ENCODE peak calls at places on chromosomes 2 and 18, in eight cellular contexts. J, P, Y, M, U, I, N and X are unnamed samples.

GRCh38 chr18:64409511-64409910 is 260.6 kb upstream of the LINC00305 start:
- DNase-seq in J (no peak), P (no peak), Y (no peak), M (no peak), U (no peak), I (no peak), N (no peak), X (no peak)

GRCh38 chr2:191846787-191847620 is at the start of gene CAVIN2:
- DNase-seq in J (peak; percentile 61), P (peak; percentile 79), Y (peak; percentile 67), M (peak; percentile 49), U (no peak), I (peak; percentile 70), N (peak; percentile 71), X (no peak)

GRCh38 chr18:26546170-26546874 is 2.0 kb downstream of the KCTD1 start:
- DNase-seq in J (peak; percentile 47), P (no peak), Y (no peak), M (no peak), U (no peak), I (no peak), N (no peak), X (no peak)

GRCh38 chr2:72778410-72778809 is 47.4 kb downstream of the EXOC6B start:
- DNase-seq in J (peak; percentile 62), P (no peak), Y (no peak), M (no peak), U (no peak), I (no peak), N (no peak), X (no peak)

GRCh38 chr2:25161055-25161781 is 7.2 kb downstream of the POMC start:
- DNase-seq in J (peak; percentile 10), P (no peak), Y (peak; percentile 88), M (no peak), U (peak; percentile 45), I (peak; percentile 44), N (peak; percentile 76), X (peak; percentile 18)

GRCh38 chr2:50614056-50614455 is 417.9 kb downstream of the NRXN1 start:
- DNase-seq in J (peak; percentile 73), P (no peak), Y (no peak), M (no peak), U (no peak), I (no peak), N (no peak), X (no peak)

GRCh38 chr2:220034356-220035121 is 407.1 kb downstream of the SLC4A3 start:
- DNase-seq in J (peak; percentile 73), P (no peak), Y (no peak), M (no peak), U (no peak), I (no peak), N (no peak), X (no peak)

GRCh38 chr2:34912084-34912483 is 1313.0 kb upstream of the FAM98A start:
- DNase-seq in J (no peak), P (no peak), Y (no peak), M (no peak), U (no peak), I (no peak), N (no peak), X (no peak)

GRCh38 chr2:16943279-16943958 is 277.8 kb upstream of the CYRIA start:
- DNase-seq in J (no peak), P (no peak), Y (no peak), M (peak; percentile 19), U (no peak), I (no peak), N (no peak), X (no peak)

GRCh38 chr18:28086530-28087172 is 90.3 kb downstream of the CDH2 start:
- DNase-seq in J (peak; percentile 81), P (no peak), Y (no peak), M (no peak), U (no peak), I (no peak), N (no peak), X (no peak)

GRCh38 chr2:54768772-54769428 is 45.4 kb downstream of the EML6 start:
- DNase-seq in J (peak; percentile 18), P (no peak), Y (no peak), M (no peak), U (no peak), I (no peak), N (no peak), X (no peak)

GRCh38 chr2:77418537-77418936 is 103.6 kb downstream of the LRRTM4 start:
- DNase-seq in J (no peak), P (no peak), Y (no peak), M (no peak), U (no peak), I (no peak), N (no peak), X (no peak)

GRCh38 chr2:38603402-38604265 is 906 bp upstream of the HNRNPLL start:
- DNase-seq in J (peak; percentile 56), P (peak; percentile 86), Y (peak; percentile 89), M (peak; percentile 44), U (peak; percentile 79), I (peak; percentile 76), N (peak; percentile 78), X (no peak)

GRCh38 chr2:64447317-64448060 is 6.5 kb upstream of the LGALSL start:
- DNase-seq in J (peak; percentile 47), P (no peak), Y (no peak), M (no peak), U (no peak), I (no peak), N (no peak), X (no peak)

GRCh38 chr2:8162602-8163001 is 519.3 kb upstream of the ID2 start:
- DNase-seq in J (peak; percentile 38), P (no peak), Y (no peak), M (no peak), U (no peak), I (no peak), N (no peak), X (no peak)

GRCh38 chr2:21256006-21256405 is 132.2 kb downstream of the TDRD15 start:
- DNase-seq in J (no peak), P (no peak), Y (no peak), M (peak; percentile 59), U (no peak), I (no peak), N (no peak), X (peak; percentile 6)

GRCh38 chr2:27494284-27494943 is 586 bp downstream of the FNDC4 start:
- DNase-seq in J (peak; percentile 64), P (peak; percentile 83), Y (no peak), M (peak; percentile 63), U (no peak), I (no peak), N (peak; percentile 18), X (no peak)

GRCh38 chr18:51149605-51150429 is 47.7 kb downstream of the MEX3C start:
- DNase-seq in J (peak; percentile 57), P (no peak), Y (no peak), M (no peak), U (no peak), I (no peak), N (no peak), X (no peak)

GRCh38 chr18:63604791-63605567 is 17.8 kb downstream of the SERPINB13 start:
- DNase-seq in J (peak; percentile 13), P (no peak), Y (no peak), M (no peak), U (no peak), I (no peak), N (no peak), X (no peak)

DNA sequence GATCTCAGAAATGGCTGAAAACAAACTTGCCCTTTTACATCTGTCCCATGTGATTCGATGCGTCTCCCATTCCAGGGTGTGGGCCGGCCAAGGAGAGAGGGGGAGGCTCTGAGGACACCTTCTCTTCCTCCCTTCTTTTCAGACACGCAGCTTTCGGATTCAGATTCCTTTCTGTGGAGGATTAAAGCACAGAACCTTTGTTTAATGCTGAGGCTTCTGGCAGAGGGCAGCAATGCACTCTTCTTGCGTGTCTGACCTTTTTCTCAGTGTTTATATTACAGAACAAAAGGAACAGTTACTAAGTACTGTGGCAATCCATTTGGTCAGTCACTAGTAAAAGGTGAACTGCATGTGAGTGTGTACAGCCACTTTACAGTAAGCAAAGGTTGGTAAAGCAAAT is 268.9 kb upstream of the CCDC68 start:
- DNase-seq in J (peak; percentile 82), P (no peak), Y (no peak), M (no peak), U (no peak), I (no peak), N (no peak), X (no peak)
- H3K27ac ChIP-seq in J (peak overlapping the region; percentile 39), P (no peak overlapping the region), Y (no peak overlapping the region), M (peak overlapping the region; percentile 46), U (no peak overlapping the region), I (peak overlapping the region; percentile 4), N (peak overlapping the region; percentile 58), X (no peak overlapping the region)

GRCh38 chr2:234745347-234745746 is 206.5 kb upstream of the SH3BP4 start:
- DNase-seq in J (no peak), P (no peak), Y (no peak), M (no peak), U (no peak), I (no peak), N (no peak), X (no peak)
- TF ChIP-seq CTCF in J (no peak), P (no peak), Y (no peak), M (no peak), U (no peak), I (no peak), N (no peak), X (peak; percentile 12)

GRCh38 chr2:218022131-218022850 is 19.5 kb upstream of the TNS1 start:
- DNase-seq in J (no peak), P (peak; percentile 68), Y (no peak), M (no peak), U (no peak), I (no peak), N (peak; percentile 7), X (no peak)
- H3K27ac ChIP-seq in J (no peak overlapping the region), P (peak overlapping the region; percentile 68), Y (no peak overlapping the region), M (no peak overlapping the region), U (no peak overlapping the region), I (no peak overlapping the region), N (peak overlapping the region; percentile 89), X (no peak overlapping the region)

GRCh38 chr2:223901311-223901710 is 43.8 kb downstream of the WDFY1 start:
- DNase-seq in J (no peak), P (no peak), Y (no peak), M (no peak), U (no peak), I (no peak), N (no peak), X (no peak)

GRCh38 chr2:223897669-223898314 is 47.3 kb downstream of the WDFY1 start:
- DNase-seq in J (no peak), P (no peak), Y (no peak), M (no peak), U (no peak), I (no peak), N (no peak), X (no peak)

GRCh38 chr2:223900531-223900930 is 44.6 kb downstream of the WDFY1 start:
- DNase-seq in J (no peak), P (no peak), Y (no peak), M (no peak), U (no peak), I (no peak), N (no peak), X (no peak)

GRCh38 chr2:223900066-223900465 is 45.1 kb downstream of the WDFY1 start:
- DNase-seq in J (no peak), P (no peak), Y (no peak), M (no peak), U (no peak), I (no peak), N (no peak), X (no peak)

DNA sequence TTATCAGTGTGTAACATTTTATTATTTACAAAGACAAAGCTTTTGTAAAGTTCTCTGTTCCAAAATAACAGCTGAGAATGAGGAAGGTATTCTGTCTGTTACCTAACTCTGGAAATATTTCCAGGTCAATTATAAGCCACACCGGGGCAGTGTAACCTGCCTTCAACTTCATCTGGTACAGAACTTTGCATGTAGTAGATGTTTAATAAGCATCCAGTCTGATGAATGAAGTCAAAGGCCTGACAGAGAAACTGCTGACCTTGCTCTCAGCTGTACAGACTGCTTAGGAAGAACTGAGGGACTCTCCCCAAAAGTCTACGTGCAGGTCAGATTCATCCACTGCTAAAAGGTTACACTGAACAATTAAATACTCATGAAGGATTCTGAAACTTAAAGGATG is 43.3 kb downstream of the WDFY1 start:
- DNase-seq in J (no peak), P (no peak), Y (no peak), M (no peak), U (no peak), I (no peak), N (no peak), X (no peak)
- TF ChIP-seq CTCF in J (no peak), P (no peak), Y (no peak), M (no peak), U (no peak), I (no peak), N (no peak), X (no peak)